ENCODE peak calls at places on chromosomes 5 and 9, in six cellular contexts. Z is RWPE1; Q is fibroblast of mammary gland; B is AG10803; P is CD8-positive, alpha-beta T cell; C is HFFc6. N is an unnamed sample.

GRCh38 chr5:98899456-98899855 is 29.4 kb downstream of the CHD1 start:
- DNase-seq in Z (no peak), Q (no peak), B (no peak), P (no peak), C (no peak), N (no peak)

GRCh38 chr5:135304352-135305221 is 94.4 kb downstream of the MACROH2A1 start:
- DNase-seq in Z (no peak), Q (no peak), B (no peak), P (no peak), C (no peak), N (peak)

GRCh38 chr5:29697786-29698414 is 1495.6 kb upstream of the CDH6 start:
- DNase-seq in Z (peak), Q (no peak), B (no peak), P (no peak), C (no peak), N (no peak)

GRCh38 chr5:73823508-73823925 is 197.5 kb downstream of the ARHGEF28 start:
- DNase-seq in Z (no peak), Q (no peak), B (peak), P (no peak), C (peak), N (no peak)

GRCh38 chr5:77218263-77218662 is 7.8 kb downstream of the PDE8B start:
- DNase-seq in Z (peak), Q (no peak), B (no peak), P (no peak), C (no peak), N (no peak)

GRCh38 chr5:59317023-59317771 is 576.3 kb downstream of the PDE4D start:
- DNase-seq in Z (peak), Q (peak), B (no peak), P (no peak), C (peak), N (no peak)

GRCh38 chr5:80667384-80667783 is 12.6 kb upstream of the DHFR start:
- DNase-seq in Z (no peak), Q (no peak), B (no peak), P (no peak), C (no peak), N (no peak)

GRCh38 chr9:37432020-37432419 is 9.5 kb downstream of the GRHPR start:
- DNase-seq in Z (no peak), Q (no peak), B (no peak), P (no peak), C (no peak), N (no peak)

GRCh38 chr9:36945999-36946398 is 88.1 kb downstream of the PAX5 start:
- DNase-seq in Z (no peak), Q (no peak), B (no peak), P (no peak), C (no peak), N (no peak)

GRCh38 chr9:9612270-9612669 is 1000.5 kb downstream of the PTPRD start:
- DNase-seq in Z (no peak), Q (no peak), B (no peak), P (no peak), C (no peak), N (no peak)

GRCh38 chr5:137995077-137995746 is 37.7 kb downstream of the FAM13B start:
- DNase-seq in Z (no peak), Q (peak), B (peak), P (no peak), C (peak), N (peak)

GRCh38 chr9:95875305-95876137 is at the start of gene ERCC6L2:
- DNase-seq in Z (peak), Q (peak), B (peak), P (peak), C (peak), N (peak)
- TF ChIP-seq CTCF in Z (no peak), Q (no peak), B (no peak), P (no peak), C (peak), N (no peak)

DNA sequence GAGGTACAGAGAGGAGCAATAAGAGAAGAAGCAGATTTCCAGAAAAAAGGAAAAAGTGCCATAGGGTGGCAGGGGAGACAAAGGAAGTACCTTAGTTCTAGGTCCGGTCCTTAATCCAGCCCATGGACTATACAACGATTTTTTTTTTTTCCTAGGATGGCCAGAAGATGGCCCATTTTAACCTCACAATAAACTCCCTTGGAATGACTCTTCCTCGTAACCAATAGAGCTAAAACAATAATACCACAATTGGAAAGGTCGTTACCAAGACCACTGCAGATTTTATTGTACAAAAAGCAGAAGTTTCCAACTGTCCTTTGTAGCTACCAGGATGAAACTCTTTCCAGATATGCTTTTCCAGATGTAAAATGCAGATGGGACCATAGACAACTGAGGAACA is 34.4 kb upstream of the SSBP2 start:
- DNase-seq in Z (no peak), Q (no peak), B (no peak), P (no peak), C (no peak), N (no peak)
- TF ChIP-seq CTCF in Z (no peak), Q (no peak), B (no peak), P (no peak), C (no peak), N (no peak)

DNA sequence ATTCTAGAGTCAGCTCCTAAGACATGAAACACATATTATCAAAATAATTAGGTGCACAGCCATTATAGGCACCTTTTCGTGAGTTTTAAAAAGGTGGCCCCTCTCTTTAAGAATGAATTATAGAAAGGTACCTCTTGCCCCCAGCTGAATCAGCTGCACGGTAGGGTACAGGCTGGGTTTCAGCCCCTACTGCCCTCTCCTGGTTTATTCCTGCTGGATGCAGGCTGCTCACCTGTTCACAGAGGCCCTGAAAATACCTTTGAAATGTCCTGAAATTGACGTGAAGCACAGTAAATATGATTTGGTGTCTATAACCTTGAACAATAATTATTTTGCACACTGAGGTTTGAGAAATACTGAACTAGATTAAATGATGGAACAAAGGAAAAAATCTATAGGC is 504.8 kb upstream of the SGCD start:
- DNase-seq in Z (no peak), Q (no peak), B (no peak), P (no peak), C (no peak), N (no peak)
- TF ChIP-seq CTCF in Z (no peak), Q (no peak), B (no peak), P (no peak), C (no peak), N (no peak)

GRCh38 chr9:77131411-77131810 is 45.9 kb upstream of the VPS13A start:
- DNase-seq in Z (no peak), Q (no peak), B (no peak), P (no peak), C (no peak), N (no peak)
- TF ChIP-seq CTCF in Z (no peak), Q (no peak), B (no peak), P (no peak), C (no peak), N (no peak)

GRCh38 chr5:61675015-61675692 is 343.1 kb downstream of the ZSWIM6 start:
- DNase-seq in Z (no peak), Q (no peak), B (no peak), P (no peak), C (no peak), N (no peak)
- TF ChIP-seq CTCF in Z (no peak), Q (no peak), B (peak), P (no peak), C (peak), N (no peak)

GRCh38 chr5:9513825-9514224 is 32.0 kb downstream of the SEMA5A start:
- DNase-seq in Z (no peak), Q (peak), B (peak), P (no peak), C (peak), N (peak)
- TF ChIP-seq CTCF in Z (no peak), Q (peak), B (peak), P (no peak), C (peak), N (peak)

DNA sequence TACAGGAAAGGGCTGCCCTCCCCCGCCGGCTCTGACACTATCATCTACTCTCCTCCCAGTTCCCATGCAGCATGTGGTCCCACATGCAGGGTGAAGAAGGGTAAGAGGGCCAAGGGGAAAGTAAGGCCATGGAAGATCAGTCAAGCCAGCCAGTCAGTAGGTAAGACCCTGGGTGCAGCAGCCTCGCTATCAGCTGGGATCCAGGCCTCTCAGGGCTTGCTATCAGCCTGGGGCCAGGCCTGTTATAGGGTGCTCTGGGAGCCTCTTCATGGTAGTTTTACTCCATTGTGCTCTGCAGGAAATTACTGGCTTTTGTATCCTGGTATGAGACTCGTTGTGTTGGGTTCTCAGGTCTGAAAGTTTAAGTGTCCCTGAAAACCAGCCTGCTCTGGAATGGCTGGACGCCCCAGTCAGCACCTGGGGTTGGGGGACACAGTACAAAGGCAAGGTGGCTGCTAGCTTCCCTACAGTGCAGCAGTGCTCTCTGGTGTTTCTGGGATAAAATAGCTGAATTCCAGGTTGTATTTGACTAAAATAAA is 21.4 kb downstream of the SLC22A4 start:
- DNase-seq in Z (no peak), Q (no peak), B (no peak), P (no peak), C (no peak), N (no peak)
- TF ChIP-seq CTCF in Z (no peak), Q (no peak), B (no peak), P (no peak), C (no peak), N (no peak)

DNA sequence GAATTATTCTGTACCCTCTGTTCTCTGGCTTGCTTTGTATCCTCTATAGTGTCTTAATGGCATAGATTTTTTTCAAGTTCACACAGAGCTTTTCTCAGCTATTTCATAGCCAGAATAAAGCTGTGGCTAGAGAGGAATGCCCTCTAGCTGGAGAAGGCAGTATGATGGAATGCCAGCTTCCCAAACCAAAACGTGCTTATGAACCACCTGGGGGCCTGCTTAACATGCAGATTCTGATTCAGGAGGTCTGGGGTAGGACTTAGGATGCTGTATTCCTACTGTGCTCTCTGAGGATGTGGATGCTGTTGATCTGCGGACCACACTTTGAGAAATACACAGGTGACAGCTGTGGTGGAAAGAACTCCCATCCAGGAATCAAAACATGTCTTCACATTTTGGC is 49.9 kb upstream of the DPYSL3 start:
- DNase-seq in Z (no peak), Q (no peak), B (peak), P (no peak), C (peak), N (peak)
- TF ChIP-seq CTCF in Z (no peak), Q (peak), B (peak), P (no peak), C (peak), N (no peak)

N was measured in fibroblast of lung.